ENCODE peak calls at places on chromosomes 7 and 10, in five cellular contexts. J is fibroblast of the aortic adventitia, X is lung, S is fibroblast of lung, T is psoas muscle. H is an unnamed sample.

GRCh38 chr7:121891731-121892130 is 18.8 kb downstream of the PTPRZ1 start:
- DNase-seq in S (no peak), X (no peak), J (no peak), T (no peak), H (no peak)

GRCh38 chr7:132739271-132739955 is 163.1 kb upstream of the PLXNA4 start:
- DNase-seq in X (no peak), S (peak), T (peak), J (peak), H (peak)

GRCh38 chr7:100571829-100572116 is 1.9 kb downstream of the SAP25 start:
- DNase-seq in X (no peak), J (no peak), T (no peak), S (no peak), H (no peak)

GRCh38 chr10:525565-526315 is 163.7 kb downstream of the DIP2C start:
- DNase-seq in J (no peak), S (no peak), T (peak), X (no peak), H (no peak)

GRCh38 chr7:95545007-95545615 is 51.2 kb downstream of the PDK4 start:
- DNase-seq in J (peak), S (peak), T (no peak), X (no peak), H (peak)

GRCh38 chr10:8051109-8051781 is 3.2 kb upstream of the GATA3 start:
- DNase-seq in S (no peak), X (no peak), J (no peak), T (no peak), H (no peak)

GRCh38 chr7:74452748-74453320 is 872 bp upstream of the GTF2IRD1 start:
- DNase-seq in J (peak), S (peak), T (peak), X (no peak), H (peak)

GRCh38 chr7:131787101-131787500 is 230.7 kb upstream of the PODXL start:
- DNase-seq in X (no peak), T (no peak), J (no peak), S (no peak), H (no peak)

GRCh38 chr7:49791089-49791741 is 17.8 kb downstream of the VWC2 start:
- DNase-seq in X (no peak), T (no peak), J (no peak), S (no peak), H (no peak)

GRCh38 chr10:106424076-106424475 is 740.4 kb downstream of the SORCS1 start:
- DNase-seq in X (no peak), J (peak), T (no peak), S (peak), H (peak)

GRCh38 chr7:2123360-2123759 is 109.4 kb downstream of the MAD1L1 start:
- DNase-seq in S (no peak), X (no peak), J (no peak), T (no peak), H (no peak)

GRCh38 chr10:80167471-80167870 is 34.9 kb downstream of the PLAC9 start:
- DNase-seq in J (no peak), T (no peak), S (no peak), X (no peak), H (no peak)

GRCh38 chr10:124047427-124048157 is 45.8 kb downstream of the CHST15 start:
- DNase-seq in T (no peak), X (no peak), J (no peak), S (no peak), H (no peak)

GRCh38 chr7:98418271-98418635 is 17.4 kb upstream of the BAIAP2L1 start:
- DNase-seq in J (peak), T (no peak), S (no peak), X (no peak), H (peak)

GRCh38 chr7:102728-103127 is 89.6 kb upstream of the FAM20C start:
- DNase-seq in T (no peak), J (no peak), S (peak), X (no peak), H (no peak)

GRCh38 chr7:45413419-45413818 is 160.7 kb upstream of the ADCY1 start:
- DNase-seq in X (no peak), T (no peak), S (no peak), J (no peak), H (no peak)

GRCh38 chr10:49268185-49268584 is 30.8 kb upstream of the C10orf71 start:
- DNase-seq in J (no peak), S (no peak), T (no peak), X (no peak), H (no peak)
- TF ChIP-seq CTCF in J (no peak), S (no peak), T (peak), X (no peak), H (no peak)

DNA sequence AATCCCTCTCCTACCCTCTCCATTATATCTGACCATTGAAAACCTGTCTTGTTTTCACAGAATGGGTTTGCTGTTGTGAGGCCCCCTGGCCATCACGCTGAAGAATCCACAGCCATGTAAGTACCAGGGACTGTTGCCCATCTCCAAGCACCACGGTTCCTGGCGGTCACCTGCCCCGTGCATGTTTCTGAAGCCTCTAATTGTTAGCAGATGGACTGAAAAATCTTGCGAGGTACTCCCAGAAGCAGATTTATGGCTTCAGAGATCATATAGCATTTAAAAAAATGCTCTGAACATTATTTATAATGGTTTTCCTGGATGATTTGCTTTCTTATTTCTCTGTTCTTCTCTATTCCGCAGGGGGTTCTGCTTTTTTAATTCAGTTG is 288.3 kb downstream of the TWIST1 start:
- DNase-seq in J (no peak), T (no peak), X (no peak), S (no peak), H (no peak)
- H3K4me3 ChIP-seq in J (no peak), T (no peak), X (no peak), S (no peak), H (no peak)

GRCh38 chr10:1615186-1615954 is 122.0 kb downstream of the ADARB2 start:
- DNase-seq in T (no peak), J (no peak), X (no peak), S (no peak), H (no peak)

GRCh38 chr10:1624240-1624639 is 113.1 kb downstream of the ADARB2 start:
- DNase-seq in J (no peak), T (no peak), S (no peak), X (no peak), H (no peak)

GRCh38 chr10:1625731-1626130 is 111.6 kb downstream of the ADARB2 start:
- DNase-seq in J (no peak), X (no peak), S (no peak), T (no peak), H (no peak)

GRCh38 chr10:1625079-1625478 is 112.2 kb downstream of the ADARB2 start:
- DNase-seq in X (no peak), T (no peak), J (no peak), S (no peak), H (no peak)

DNA sequence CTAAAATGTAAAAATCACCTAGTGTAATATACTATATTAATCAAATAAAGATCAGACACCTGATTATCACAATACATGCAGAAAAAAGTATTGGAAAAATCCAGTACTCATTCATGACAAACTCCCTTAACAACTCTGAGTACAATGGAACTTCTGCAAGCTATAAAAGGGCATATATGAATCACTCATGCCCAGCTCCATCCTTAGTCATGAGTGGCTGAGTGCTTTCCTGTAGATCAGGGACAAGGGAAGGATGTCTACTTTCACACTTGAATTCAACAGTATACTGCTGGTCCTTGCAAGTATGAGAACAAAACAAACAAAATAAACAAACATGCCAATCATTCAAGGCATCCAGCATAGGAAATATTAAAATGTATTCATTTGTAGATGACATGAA is 116.5 kb downstream of the ADARB2 start:
- DNase-seq in T (no peak), J (no peak), X (no peak), S (no peak), H (no peak)
- TF ChIP-seq CTCF in T (no peak), J (no peak), X (no peak), S (no peak), H (no peak)

GRCh38 chr7:114081606-114082425 is 163.0 kb upstream of the PPP1R3A start:
- DNase-seq in J (peak), S (peak), X (no peak), T (no peak), H (peak)

GRCh38 chr7:114083714-114084113 is 164.9 kb upstream of the PPP1R3A start:
- DNase-seq in X (no peak), S (no peak), J (no peak), T (no peak), H (no peak)

GRCh38 chr7:114084381-114085312 is 165.8 kb upstream of the PPP1R3A start:
- DNase-seq in X (peak), J (peak), S (peak), T (peak), H (no peak)

GRCh38 chr7:114082934-114083647 is 164.3 kb upstream of the PPP1R3A start:
- DNase-seq in X (no peak), T (peak), J (peak), S (peak), H (no peak)

GRCh38 chr7:114082567-114082933 is 163.7 kb upstream of the PPP1R3A start:
- DNase-seq in X (no peak), J (no peak), T (no peak), S (no peak), H (no peak)
- H3K4me3 ChIP-seq in X (no peak), J (peak), T (peak), S (peak), H (peak)

DNA sequence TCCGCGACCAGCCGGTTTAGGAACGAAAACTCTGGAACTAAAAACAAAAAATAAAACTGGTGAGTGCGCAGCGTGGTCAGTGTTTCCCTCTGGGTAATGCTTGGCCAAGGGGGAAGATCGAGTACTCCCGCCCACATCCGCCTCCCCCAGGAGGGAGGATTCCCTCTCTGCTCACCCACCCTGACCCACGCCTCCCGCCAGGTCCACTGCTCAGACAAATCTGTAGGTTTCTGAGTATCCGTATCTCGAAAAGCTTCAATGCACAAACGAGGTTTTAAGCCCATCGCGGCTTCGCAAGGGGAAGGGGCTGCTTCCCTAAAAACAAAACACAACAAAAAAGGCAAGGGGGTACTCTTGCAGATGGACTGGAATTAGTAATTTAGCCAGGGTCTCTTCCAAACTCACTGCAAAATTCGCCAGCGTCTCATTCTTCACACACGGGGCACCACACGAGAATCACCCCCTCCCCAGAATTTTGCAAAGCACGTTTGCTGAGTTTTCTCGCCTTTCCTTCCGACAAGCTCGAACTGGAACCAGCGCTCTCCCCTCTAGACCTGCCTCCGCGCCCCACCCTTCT is 75.2 kb downstream of the INSIG1 start:
- DNase-seq in T (no peak), J (no peak), S (no peak), X (no peak), H (no peak)
- TF ChIP-seq CTCF in T (no peak), J (no peak), S (no peak), X (no peak), H (no peak)

GRCh38 chr7:149789101-149789500 is 15.7 kb upstream of the ZNF467 start:
- DNase-seq in J (no peak), X (no peak), T (no peak), S (no peak), H (no peak)

GRCh38 chr7:149785983-149786382 is 12.6 kb upstream of the ZNF467 start:
- DNase-seq in X (no peak), J (no peak), T (no peak), S (no peak), H (no peak)

GRCh38 chr7:149785402-149785801 is 12.0 kb upstream of the ZNF467 start:
- DNase-seq in T (no peak), S (no peak), X (no peak), J (no peak), H (no peak)

GRCh38 chr7:149788300-149788851 is 15.0 kb upstream of the ZNF467 start:
- DNase-seq in J (no peak), X (no peak), T (no peak), S (no peak), H (no peak)

DNA sequence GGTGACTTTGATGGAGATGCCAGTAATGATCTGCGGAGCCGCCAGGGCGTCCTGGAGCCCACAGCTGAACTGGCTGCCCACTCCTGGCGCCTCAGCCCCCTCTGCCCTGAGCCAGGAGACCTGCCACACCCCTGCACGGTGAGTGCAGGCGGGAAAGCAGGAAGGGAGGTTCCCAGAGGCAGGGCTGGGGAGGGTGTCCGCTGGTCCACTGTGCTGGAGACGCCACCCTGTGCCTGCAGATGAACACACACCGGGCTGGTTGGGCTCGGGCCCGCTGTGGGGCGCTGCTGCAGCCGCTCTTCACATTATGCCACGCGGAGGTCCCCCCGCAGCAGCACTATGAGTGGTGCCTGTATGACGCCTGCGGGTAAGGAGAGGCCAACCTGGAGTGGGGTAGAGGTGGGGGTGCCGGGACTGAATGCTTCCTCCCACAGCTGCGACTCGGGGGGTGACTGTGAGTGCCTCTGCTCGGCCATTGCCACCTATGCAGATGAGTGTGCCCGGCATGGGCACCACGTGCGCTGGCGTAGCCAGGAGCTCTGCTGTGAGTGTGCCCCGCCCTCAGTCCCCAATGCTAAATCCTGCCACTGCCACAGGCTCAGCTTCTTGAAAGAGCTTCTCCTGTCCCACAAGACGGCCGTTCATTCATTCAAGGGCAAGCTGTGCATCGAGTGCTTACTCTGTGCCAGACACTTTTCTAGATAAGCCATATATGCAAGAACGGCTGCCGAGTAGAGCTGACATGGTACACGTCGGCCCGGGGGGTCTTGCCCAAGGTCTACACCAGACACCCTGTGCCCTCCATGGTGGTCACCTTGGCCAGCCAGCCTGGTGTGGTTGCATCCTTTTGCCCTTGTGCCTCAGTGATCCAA is 14.3 kb upstream of the ZNF467 start:
- DNase-seq in T (no peak), J (no peak), X (no peak), S (no peak), H (no peak)
- H3K4me3 ChIP-seq in T (no peak), J (no peak), X (no peak), S (no peak), H (no peak)

GRCh38 chr7:23811540-23811939 is 101.5 kb downstream of the STK31 start:
- DNase-seq in J (no peak), T (no peak), X (no peak), S (no peak), H (peak)
- TF ChIP-seq CTCF in J (peak), T (peak), X (no peak), S (no peak), H (peak)

GRCh38 chr7:150453186-150453585 is 2.8 kb downstream of the GIMAP8 start:
- DNase-seq in T (no peak), J (no peak), S (no peak), X (no peak), H (no peak)
- H3K4me3 ChIP-seq in T (peak), J (no peak), S (no peak), X (peak), H (no peak)

DNA sequence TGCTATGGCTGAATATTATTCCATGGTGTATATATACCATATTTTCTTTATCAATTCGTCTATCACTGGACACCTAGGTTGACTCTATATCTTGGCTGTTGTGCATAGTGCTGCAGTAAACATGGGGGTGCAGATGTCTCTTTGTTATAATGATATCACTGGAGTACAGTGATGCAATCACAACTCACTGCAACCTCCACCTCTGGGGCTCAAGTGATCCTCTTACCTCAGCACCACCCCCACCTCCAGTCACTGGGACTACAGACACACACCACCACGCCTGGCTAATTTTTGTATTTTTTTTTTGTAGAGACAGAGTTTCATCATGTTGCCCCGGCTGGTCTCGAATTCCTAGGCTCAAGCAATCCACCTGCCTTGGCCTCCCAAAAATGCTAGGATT is 15.6 kb downstream of the KLHL7 start:
- DNase-seq in J (no peak), S (no peak), X (no peak), T (no peak), H (no peak)
- TF ChIP-seq CTCF in J (no peak), S (no peak), X (no peak), T (no peak), H (no peak)

GRCh38 chr10:93991596-93992284 is 2.0 kb upstream of the PLCE1 start:
- DNase-seq in X (peak), T (peak), J (peak), S (peak), H (peak)

GRCh38 chr10:93993782-93994668 is at the start of gene PLCE1:
- DNase-seq in X (peak), J (peak), T (peak), S (peak), H (peak)

GRCh38 chr10:93995182-93995581 is 1.5 kb downstream of the PLCE1 start:
- DNase-seq in X (no peak), J (no peak), T (no peak), S (no peak), H (no peak)

GRCh38 chr10:93992400-93993030 is 1.2 kb upstream of the PLCE1 start:
- DNase-seq in S (peak), J (no peak), X (no peak), T (no peak), H (peak)

DNA sequence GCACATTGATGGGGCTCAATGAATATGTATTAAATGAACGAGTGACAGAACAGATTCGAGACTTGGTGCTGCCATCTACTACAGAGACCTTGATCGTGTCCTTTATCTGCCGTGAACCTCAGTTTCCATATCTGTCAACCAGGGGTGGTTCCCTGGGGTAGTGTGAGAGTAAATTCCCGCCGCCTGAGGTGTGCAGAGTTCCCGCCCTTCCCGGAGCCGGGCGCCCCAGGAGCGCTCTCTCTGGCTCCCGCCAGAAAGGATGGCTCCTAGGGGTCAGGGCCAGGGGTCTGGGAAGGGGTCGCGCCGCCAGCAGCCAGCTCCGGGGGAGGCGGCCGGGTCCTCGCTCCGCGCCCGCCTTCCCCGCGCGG is 333 bp upstream of the PLCE1 start:
- DNase-seq in S (no peak), J (no peak), X (no peak), T (no peak), H (no peak)
- H3K4me3 ChIP-seq in S (no peak), J (peak), X (peak), T (peak), H (peak)

H was measured in choroid plexus epithelial cell.